ENCODE peak calls at places on chromosome 20, in four cellular contexts. U is HepG2, I is K562, H is WTC11. W is an unnamed sample.

GRCh38 chr20:24779886-24780285 is 169.2 kb upstream of the CST7 start:
- DNase-seq in U (no peak), I (no peak), H (no peak), W (no peak)

GRCh38 chr20:48012401-48012974 is 227.2 kb upstream of the SULF2 start:
- DNase-seq in U (peak), I (no peak), H (no peak), W (no peak)

GRCh38 chr20:34579191-34579661 is 20.7 kb downstream of the MAP1LC3A start:
- DNase-seq in U (peak), I (no peak), H (no peak), W (no peak)

GRCh38 chr20:44209691-44210421 is 715 bp downstream of the OSER1 start:
- DNase-seq in U (no peak), I (no peak), H (peak), W (no peak)

GRCh38 chr20:43925786-43926185 is 11.1 kb downstream of the TOX2 start:
- DNase-seq in U (no peak), I (no peak), H (no peak), W (no peak)

GRCh38 chr20:61760321-61761112 is 305.2 kb downstream of the TAF4 start:
- DNase-seq in U (no peak), I (no peak), H (no peak), W (no peak)

GRCh38 chr20:3374296-3374695 is 33.2 kb downstream of the DNAAF9 start:
- DNase-seq in U (no peak), I (no peak), H (no peak), W (no peak)

GRCh38 chr20:47758517-47759450 is 26.5 kb downstream of the SULF2 start:
- DNase-seq in U (peak), I (no peak), H (no peak), W (no peak)

GRCh38 chr20:32896521-32897280 is 38.0 kb downstream of the EFCAB8 start:
- DNase-seq in U (no peak), I (no peak), H (no peak), W (no peak)

GRCh38 chr20:52096117-52096516 is 95.5 kb downstream of the ZFP64 start:
- DNase-seq in U (no peak), I (no peak), H (no peak), W (no peak)

GRCh38 chr20:34269996-34270627 is 28.9 kb downstream of the ASIP start:
- DNase-seq in U (no peak), I (no peak), H (no peak), W (no peak)

GRCh38 chr20:4435671-4436070 is 286.0 kb upstream of the PRND start:
- DNase-seq in U (no peak), I (no peak), H (no peak), W (no peak)

GRCh38 chr20:48008850-48009535 is 223.7 kb upstream of the SULF2 start:
- DNase-seq in U (no peak), I (no peak), H (no peak), W (no peak)

GRCh38 chr20:46545077-46545826 is 5.2 kb downstream of the OCSTAMP start:
- DNase-seq in U (no peak), I (no peak), H (no peak), W (no peak)

GRCh38 chr20:52490715-52491430 is 299.3 kb upstream of the ZFP64 start:
- DNase-seq in U (no peak), I (no peak), H (no peak), W (no peak)

GRCh38 chr20:1434571-1435336 is 31.9 kb downstream of the NSFL1C start:
- DNase-seq in U (no peak), I (peak), H (no peak), W (peak)

GRCh38 chr20:11549172-11550117 is 368.2 kb upstream of the BTBD3 start:
- DNase-seq in U (no peak), I (no peak), H (no peak), W (no peak)

GRCh38 chr20:6614836-6615235 is 152.7 kb upstream of the BMP2 start:
- DNase-seq in U (no peak), I (no peak), H (no peak), W (no peak)

GRCh38 chr20:11516448-11516847 is 401.2 kb upstream of the BTBD3 start:
- DNase-seq in U (no peak), I (no peak), H (no peak), W (no peak)

GRCh38 chr20:51128198-51128597 is 105.3 kb upstream of the KCNG1 start:
- DNase-seq in U (no peak), I (no peak), H (no peak), W (no peak)

GRCh38 chr20:3980260-3981131 is 34.9 kb downstream of the RNF24 start:
- DNase-seq in U (peak), I (peak), H (no peak), W (no peak)

GRCh38 chr20:11777861-11778570 is 139.7 kb upstream of the BTBD3 start:
- DNase-seq in U (no peak), I (no peak), H (no peak), W (no peak)

GRCh38 chr20:57880155-57880648 is 170.4 kb upstream of the PMEPA1 start:
- DNase-seq in U (no peak), I (no peak), H (no peak), W (no peak)

GRCh38 chr20:57708694-57709673 is 831 bp downstream of the PMEPA1 start:
- DNase-seq in U (no peak), I (no peak), H (no peak), W (no peak)

GRCh38 chr20:46784450-46785127 is 75.1 kb downstream of the SLC2A10 start:
- DNase-seq in U (peak), I (no peak), H (no peak), W (no peak)

GRCh38 chr20:63487781-63488241 is 11.1 kb downstream of the EEF1A2 start:
- DNase-seq in U (no peak), I (no peak), H (no peak), W (no peak)

GRCh38 chr20:8790442-8791074 is 278.3 kb upstream of the PLCB4 start:
- DNase-seq in U (peak), I (peak), H (peak), W (no peak)

GRCh38 chr20:46220808-46221207 is 87.5 kb downstream of the CDH22 start:
- DNase-seq in U (no peak), I (peak), H (peak), W (no peak)

GRCh38 chr20:8287328-8287727 is 155.3 kb downstream of the PLCB1 start:
- DNase-seq in U (no peak), I (no peak), H (no peak), W (no peak)

GRCh38 chr20:46119028-46119546 is 973 bp downstream of the CD40 start:
- DNase-seq in U (no peak), I (no peak), H (no peak), W (peak)

GRCh38 chr20:53124075-53124532 is 151.9 kb downstream of the TSHZ2 start:
- DNase-seq in U (no peak), I (no peak), H (no peak), W (no peak)

GRCh38 chr20:52193133-52193532 is 1.6 kb upstream of the ZFP64 start:
- DNase-seq in U (no peak), I (no peak), H (no peak), W (no peak)

GRCh38 chr20:45206746-45207145 is at the start of gene SEMG1:
- DNase-seq in U (no peak), I (no peak), H (no peak), W (no peak)

GRCh38 chr20:20303742-20304141 is 64.2 kb upstream of the INSM1 start:
- DNase-seq in U (no peak), I (no peak), H (no peak), W (no peak)

GRCh38 chr20:20299904-20300303 is 68.0 kb upstream of the INSM1 start:
- DNase-seq in U (no peak), I (no peak), H (no peak), W (no peak)

GRCh38 chr20:20303320-20303719 is 64.6 kb upstream of the INSM1 start:
- DNase-seq in U (no peak), I (no peak), H (no peak), W (no peak)

DNA sequence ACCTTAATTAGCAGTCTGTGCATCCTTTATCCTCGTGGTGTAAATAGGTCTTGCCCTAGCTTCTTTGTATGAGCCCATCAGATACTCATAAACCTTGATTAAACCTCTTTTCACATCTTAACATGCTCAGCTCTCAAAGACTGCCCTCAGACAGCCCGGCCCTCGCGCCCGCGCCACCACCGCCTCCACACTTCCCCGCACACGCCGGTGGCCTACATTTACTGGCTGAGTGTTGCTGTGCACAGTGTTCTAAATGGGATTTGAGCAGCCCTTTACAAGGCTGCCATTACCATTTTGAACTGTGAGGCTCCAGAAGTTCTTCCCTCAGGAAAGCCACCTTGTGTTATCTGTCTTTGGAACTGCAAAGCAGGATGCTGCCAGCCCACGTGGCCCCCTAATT is 63.0 kb upstream of the INSM1 start:
- DNase-seq in U (no peak), I (no peak), H (no peak), W (no peak)
- TF ChIP-seq TCF7 in U (no peak), I (no peak), H (no peak), W (no peak)

GRCh38 chr20:22717466-22717865 is 133.1 kb upstream of the FOXA2 start:
- DNase-seq in U (no peak), I (peak), H (no peak), W (no peak)

GRCh38 chr20:22722840-22723239 is 138.5 kb upstream of the FOXA2 start:
- DNase-seq in U (no peak), I (no peak), H (no peak), W (no peak)

GRCh38 chr20:22716824-22717351 is 132.5 kb upstream of the FOXA2 start:
- DNase-seq in U (no peak), I (no peak), H (no peak), W (no peak)

GRCh38 chr20:22719250-22719649 is 134.9 kb upstream of the FOXA2 start:
- DNase-seq in U (no peak), I (no peak), H (no peak), W (no peak)

GRCh38 chr20:22720206-22720605 is 135.8 kb upstream of the FOXA2 start:
- DNase-seq in U (no peak), I (no peak), H (no peak), W (no peak)
- TF ChIP-seq TCF7 in U (no peak), I (no peak), H (no peak), W (no peak)

GRCh38 chr20:37411408-37412306 is 65.7 kb downstream of the SRC start:
- DNase-seq in U (no peak), I (no peak), H (no peak), W (no peak)
- TF ChIP-seq TCF7 in U (no peak), I (no peak), H (no peak), W (no peak)

DNA sequence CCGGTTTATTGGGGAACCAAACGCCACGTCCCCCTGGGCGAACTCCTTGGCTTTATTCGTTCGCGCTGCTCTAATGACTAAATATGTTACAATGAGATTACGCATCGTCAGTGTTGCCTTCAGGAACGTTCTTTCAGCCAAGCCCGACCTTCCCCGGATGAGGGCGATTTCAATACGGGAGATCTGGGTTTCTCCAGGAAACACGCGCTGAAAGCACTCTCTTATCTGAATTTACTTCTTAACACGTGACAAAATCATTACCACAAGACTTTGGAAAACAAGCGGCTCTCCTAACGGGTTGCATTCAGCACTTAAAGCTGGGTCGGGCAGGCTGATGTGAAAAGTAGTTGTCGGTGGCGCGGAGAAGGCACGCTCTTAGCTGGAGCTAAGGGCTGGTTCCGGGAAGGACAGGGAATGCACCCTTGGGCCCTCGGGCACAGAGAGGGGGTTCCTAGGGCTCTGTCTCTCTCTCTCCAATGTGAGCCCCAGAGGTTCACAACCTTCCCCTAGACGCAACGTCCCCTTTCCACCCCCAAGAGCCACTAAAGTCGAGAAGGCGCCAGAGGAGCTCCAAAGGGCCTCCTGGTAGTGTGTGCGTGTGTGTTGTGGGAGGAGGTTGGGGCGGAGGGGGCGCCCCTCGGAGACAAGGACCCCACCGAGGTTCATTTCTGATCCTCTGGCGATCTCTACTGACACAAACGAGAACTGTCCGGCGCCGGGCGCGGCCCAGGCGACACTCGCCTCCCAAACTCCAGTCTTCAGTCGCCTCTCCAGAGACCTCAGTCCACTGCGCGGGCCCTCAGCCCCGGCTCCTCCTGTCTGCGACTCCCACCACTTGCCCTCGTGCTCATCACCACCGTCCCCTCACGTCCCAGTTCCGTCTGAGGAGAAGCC is 7.1 kb upstream of the NKX2-2 start:
- DNase-seq in U (no peak), I (no peak), H (peak), W (no peak)
- TF ChIP-seq TCF7 in U (no peak), I (no peak), H (no peak), W (no peak)

DNA sequence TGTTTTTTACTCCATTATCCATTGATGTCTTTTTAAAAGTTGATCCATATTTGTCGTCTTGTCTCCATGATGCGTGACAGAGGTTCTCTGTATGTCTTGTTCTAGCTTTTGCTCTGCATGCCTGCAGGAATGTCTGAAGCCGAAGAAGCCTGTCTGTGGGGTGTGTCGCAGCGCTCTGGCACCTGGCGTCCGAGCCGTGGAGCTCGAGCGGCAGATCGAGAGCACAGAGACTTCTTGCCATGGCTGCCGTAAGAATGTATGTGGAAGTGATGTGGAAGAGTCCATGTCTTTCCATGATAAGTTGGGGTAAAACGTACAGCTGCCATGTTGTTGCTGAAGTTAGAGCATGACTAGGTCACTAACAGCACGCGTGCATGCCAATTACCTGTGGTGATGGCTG is 5.3 kb downstream of the RNF114 start:
- DNase-seq in U (no peak), I (no peak), H (no peak), W (no peak)
- TF ChIP-seq TCF7 in U (no peak), I (no peak), H (no peak), W (no peak)

GRCh38 chr20:40861427-40862008 is 167.1 kb upstream of the TOP1 start:
- DNase-seq in U (no peak), I (no peak), H (no peak), W (no peak)
- TF ChIP-seq TCF7 in U (no peak), I (no peak), H (no peak), W (no peak)

GRCh38 chr20:59646487-59646886 is 42.1 kb downstream of the PHACTR3 start:
- DNase-seq in U (no peak), I (no peak), H (no peak), W (no peak)

GRCh38 chr20:59647271-59647670 is 42.9 kb downstream of the PHACTR3 start:
- DNase-seq in U (no peak), I (no peak), H (no peak), W (no peak)

GRCh38 chr20:59648720-59649119 is 44.4 kb downstream of the PHACTR3 start:
- DNase-seq in U (no peak), I (no peak), H (no peak), W (no peak)

GRCh38 chr20:59652381-59652780 is 48.0 kb downstream of the PHACTR3 start:
- DNase-seq in U (no peak), I (no peak), H (no peak), W (no peak)

GRCh38 chr20:59650418-59650817 is 46.1 kb downstream of the PHACTR3 start:
- DNase-seq in U (no peak), I (no peak), H (no peak), W (no peak)
- TF ChIP-seq TCF7 in U (no peak), I (no peak), H (no peak), W (no peak)